ENCODE peak calls at places on chromosomes 7 and 10, in four cellular contexts. C is NCI-H1417 treated with DMSO at 0.1 percent for 48 hours, F is substantia nigra, L is NCI-H1105 treated with DMSO at 0.1 percent for 48 hours. Q is an unnamed sample.

GRCh38 chr10:79093658-79094411 is 25.1 kb downstream of the ZMIZ1 start:
- DNase-seq in C (no peak), L (no peak), F (peak; percentile 27), Q (no peak)

GRCh38 chr10:5365940-5366339 is 1.2 kb downstream of the UCN3 start:
- DNase-seq in C (no peak), F (no peak), L (no peak), Q (no peak)

GRCh38 chr7:128215739-128216138 is 25.3 kb upstream of the LEP start:
- DNase-seq in C (no peak), F (no peak), L (no peak), Q (no peak)

GRCh38 chr7:157485961-157486510 is 149.2 kb downstream of the DNAJB6 start:
- DNase-seq in C (no peak), L (no peak), F (no peak), Q (no peak)

GRCh38 chr7:8094164-8095140 is 125.9 kb downstream of the GLCCI1 start:
- DNase-seq in F (no peak), C (no peak), L (no peak), Q (no peak)

GRCh38 chr10:124647421-124648130 is 96.6 kb downstream of the FAM53B start:
- DNase-seq in C (no peak), L (no peak), F (no peak), Q (no peak)

GRCh38 chr7:99368750-99369389 is 5.7 kb upstream of the ARPC1B start:
- DNase-seq in C (no peak), L (no peak), F (no peak), Q (no peak)

GRCh38 chr7:139430443-139430842 is 53.0 kb downstream of the KLRG2 start:
- DNase-seq in F (no peak), C (no peak), L (no peak), Q (no peak)

GRCh38 chr10:68124718-68125117 is 15.4 kb downstream of the MYPN start:
- DNase-seq in C (no peak), L (no peak), F (no peak), Q (no peak)

GRCh38 chr10:89683911-89684310 is 17.5 kb upstream of the KIF20B start:
- DNase-seq in L (peak; percentile 21), C (no peak), F (no peak), Q (peak; percentile 19)

GRCh38 chr7:81725003-81725402 is 44.8 kb downstream of the HGF start:
- DNase-seq in C (no peak), L (no peak), F (no peak), Q (no peak)

GRCh38 chr7:70040971-70041766 is 442.9 kb downstream of the AUTS2 start:
- DNase-seq in C (no peak), F (no peak), L (peak; percentile 32), Q (peak; percentile 14)

GRCh38 chr10:24974978-24975377 is 22.6 kb upstream of the PRTFDC1 start:
- DNase-seq in L (no peak), C (no peak), F (no peak), Q (no peak)

GRCh38 chr10:43120948-43121290 is 17.3 kb upstream of the CSGALNACT2 start:
- DNase-seq in L (no peak), C (no peak), F (no peak), Q (no peak)

GRCh38 chr10:113520606-113521481 is 32.0 kb upstream of the HABP2 start:
- DNase-seq in C (peak; percentile 4), L (peak; percentile 51), F (peak; percentile 27), Q (peak; percentile 52)

GRCh38 chr10:114420811-114421485 is 16.6 kb upstream of the AFAP1L2 start:
- DNase-seq in C (no peak), F (no peak), L (no peak), Q (no peak)

GRCh38 chr7:43303740-43304241 is 191.3 kb downstream of the HECW1 start:
- DNase-seq in L (no peak), C (no peak), F (no peak), Q (no peak)

GRCh38 chr7:12475362-12476063 is 71.8 kb upstream of the VWDE start:
- DNase-seq in C (no peak), L (no peak), F (no peak), Q (peak; percentile 45)

GRCh38 chr10:120460191-120460590 is 3.2 kb downstream of the PLPP4 start:
- DNase-seq in F (no peak), L (no peak), C (no peak), Q (no peak)

GRCh38 chr7:47896809-47897423 is 51.4 kb downstream of the PKD1L1 start:
- DNase-seq in L (no peak), F (no peak), C (no peak), Q (no peak)